ENCODE peak calls at places on chromosomes 2 and 18, in nine cellular contexts. D is RWPE2, F is astrocyte, B is Peyer's patch, Y is H9, O is bronchial epithelial cell, R is omental fat pad, M is OCI-LY7, S is A549. P is an unnamed sample.

GRCh38 chr2:225070811-225071210 is 28.5 kb upstream of the DOCK10 start:
- DNase-seq in D (no peak), F (no peak), B (no peak), Y (no peak), O (no peak), R (no peak), M (no peak), S (no peak), P (no peak)

GRCh38 chr2:34320056-34320455 is 721.0 kb upstream of the FAM98A start:
- DNase-seq in D (no peak), F (no peak), B (no peak), Y (no peak), O (no peak), R (no peak), M (no peak), S (no peak), P (no peak)

GRCh38 chr2:113233593-113234550 is 44.8 kb downstream of the PAX8 start:
- DNase-seq in D (no peak), F (no peak), B (no peak), Y (no peak), O (peak; percentile 45), R (no peak), M (peak; percentile 33), S (peak; percentile 37), P (peak; percentile 41)

GRCh38 chr2:216139884-216140283 is 30.7 kb downstream of the XRCC5 start:
- DNase-seq in D (no peak), F (no peak), B (peak; percentile 26), Y (peak; percentile 43), O (peak; percentile 41), R (no peak), M (peak; percentile 12), S (peak; percentile 15), P (peak; percentile 66)

GRCh38 chr2:185978634-185979405 is 240.2 kb downstream of the FSIP2 start:
- DNase-seq in D (no peak), F (peak; percentile 85), B (no peak), Y (no peak), O (peak; percentile 90), R (no peak), M (no peak), S (no peak), P (no peak)

GRCh38 chr2:9897331-9897737 is 54.1 kb downstream of the TAF1B start:
- DNase-seq in D (peak; percentile 81), F (peak; percentile 94), B (peak; percentile 18), Y (no peak), O (peak; percentile 100), R (peak; percentile 69), M (no peak), S (peak; percentile 11), P (peak; percentile 87)

GRCh38 chr18:36327352-36328316 is 30.1 kb downstream of the FHOD3 start:
- DNase-seq in D (no peak), F (no peak), B (no peak), Y (no peak), O (no peak), R (no peak), M (no peak), S (no peak), P (no peak)

GRCh38 chr2:35199298-35199697 is 1156.3 kb upstream of the CRIM1 start:
- DNase-seq in D (no peak), F (no peak), B (no peak), Y (no peak), O (no peak), R (no peak), M (no peak), S (no peak), P (no peak)

GRCh38 chr18:10420561-10421352 is 33.7 kb upstream of the APCDD1 start:
- DNase-seq in D (no peak), F (peak; percentile 95), B (no peak), Y (no peak), O (peak; percentile 89), R (no peak), M (no peak), S (no peak), P (no peak)

GRCh38 chr2:27303093-27304025 is 4.9 kb downstream of the UCN start:
- DNase-seq in D (no peak), F (peak; percentile 32), B (peak; percentile 33), Y (no peak), O (peak; percentile 75), R (no peak), M (peak; percentile 90), S (peak; percentile 86), P (peak; percentile 59)

GRCh38 chr2:190579945-190580866 is 45.7 kb upstream of the NEMP2 start:
- DNase-seq in D (no peak), F (no peak), B (no peak), Y (no peak), O (peak; percentile 34), R (no peak), M (no peak), S (no peak), P (no peak)

GRCh38 chr2:30161929-30162328 is 15.1 kb downstream of the YPEL5 start:
- DNase-seq in D (no peak), F (no peak), B (no peak), Y (no peak), O (no peak), R (no peak), M (no peak), S (no peak), P (no peak)

GRCh38 chr2:88603146-88603545 is 24.1 kb downstream of the EIF2AK3 start:
- DNase-seq in D (no peak), F (peak; percentile 71), B (no peak), Y (no peak), O (no peak), R (no peak), M (no peak), S (no peak), P (no peak)

GRCh38 chr2:26139269-26140183 is 33.4 kb upstream of the GAREM2 start:
- DNase-seq in D (no peak), F (no peak), B (no peak), Y (no peak), O (no peak), R (no peak), M (no peak), S (no peak), P (no peak)

GRCh38 chr18:56294484-56295183 is 343.8 kb downstream of the TXNL1 start:
- DNase-seq in D (no peak), F (no peak), B (no peak), Y (no peak), O (no peak), R (no peak), M (no peak), S (no peak), P (no peak)

GRCh38 chr18:3816601-3817363 is 366.8 kb downstream of the TGIF1 start:
- DNase-seq in D (no peak), F (peak; percentile 97), B (no peak), Y (no peak), O (peak; percentile 98), R (no peak), M (no peak), S (peak; percentile 22), P (no peak)

GRCh38 chr2:30197570-30197969 is 33.8 kb upstream of the LBH start:
- DNase-seq in D (no peak), F (no peak), B (no peak), Y (peak; percentile 51), O (no peak), R (no peak), M (no peak), S (no peak), P (peak; percentile 24)

GRCh38 chr2:109333414-109334194 is 204.6 kb downstream of the SH3RF3 start:
- DNase-seq in D (no peak), F (no peak), B (no peak), Y (no peak), O (no peak), R (no peak), M (no peak), S (peak; percentile 9), P (no peak)

GRCh38 chr18:52569492-52569891 is 229.5 kb downstream of the DCC start:
- DNase-seq in D (no peak), F (peak; percentile 38), B (no peak), Y (no peak), O (peak; percentile 47), R (no peak), M (no peak), S (no peak), P (no peak)

GRCh38 chr2:42053791-42054656 is 6.2 kb downstream of the PKDCC start:
- DNase-seq in D (no peak), F (no peak), B (no peak), Y (no peak), O (no peak), R (no peak), M (no peak), S (no peak), P (no peak)
- TF ChIP-seq CTCF in D (no peak), F (no peak), B (no peak), Y (no peak), O (no peak), R (no peak), M (no peak), S (no peak), P (no peak)

GRCh38 chr2:72367530-72368225 is 220.0 kb upstream of the CYP26B1 start:
- DNase-seq in D (peak; percentile 95), F (peak; percentile 80), B (no peak), Y (peak; percentile 52), O (peak; percentile 99), R (no peak), M (no peak), S (peak; percentile 51), P (no peak)
- TF ChIP-seq CTCF in D (peak; percentile 89), F (no peak), B (peak; percentile 8), Y (peak; percentile 55), O (peak; percentile 83), R (no peak), M (no peak), S (peak; percentile 50), P (no peak)

DNA sequence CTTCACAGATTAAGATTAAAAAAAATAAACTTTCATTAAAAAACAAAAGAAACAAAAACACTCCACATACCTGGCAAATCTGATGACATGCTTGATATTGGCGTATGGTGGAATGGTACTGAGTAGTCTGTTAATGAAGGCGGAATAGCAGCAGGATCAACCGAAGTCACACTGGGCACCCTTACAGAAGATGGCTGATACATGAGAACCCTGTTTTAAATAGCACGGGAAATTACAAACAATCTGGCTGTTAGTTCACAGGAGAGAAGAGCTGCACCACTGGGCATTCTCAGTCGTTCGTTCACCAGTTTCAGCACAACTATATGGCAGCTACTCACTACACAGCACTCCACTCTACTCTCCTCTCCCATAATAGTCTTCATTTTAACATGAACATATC is 64.0 kb upstream of the ST8SIA5 start:
- DNase-seq in D (no peak), F (no peak), B (no peak), Y (no peak), O (no peak), R (no peak), M (no peak), S (no peak), P (no peak)
- TF ChIP-seq CTCF in D (no peak), F (no peak), B (no peak), Y (no peak), O (no peak), R (no peak), M (no peak), S (no peak), P (no peak)

DNA sequence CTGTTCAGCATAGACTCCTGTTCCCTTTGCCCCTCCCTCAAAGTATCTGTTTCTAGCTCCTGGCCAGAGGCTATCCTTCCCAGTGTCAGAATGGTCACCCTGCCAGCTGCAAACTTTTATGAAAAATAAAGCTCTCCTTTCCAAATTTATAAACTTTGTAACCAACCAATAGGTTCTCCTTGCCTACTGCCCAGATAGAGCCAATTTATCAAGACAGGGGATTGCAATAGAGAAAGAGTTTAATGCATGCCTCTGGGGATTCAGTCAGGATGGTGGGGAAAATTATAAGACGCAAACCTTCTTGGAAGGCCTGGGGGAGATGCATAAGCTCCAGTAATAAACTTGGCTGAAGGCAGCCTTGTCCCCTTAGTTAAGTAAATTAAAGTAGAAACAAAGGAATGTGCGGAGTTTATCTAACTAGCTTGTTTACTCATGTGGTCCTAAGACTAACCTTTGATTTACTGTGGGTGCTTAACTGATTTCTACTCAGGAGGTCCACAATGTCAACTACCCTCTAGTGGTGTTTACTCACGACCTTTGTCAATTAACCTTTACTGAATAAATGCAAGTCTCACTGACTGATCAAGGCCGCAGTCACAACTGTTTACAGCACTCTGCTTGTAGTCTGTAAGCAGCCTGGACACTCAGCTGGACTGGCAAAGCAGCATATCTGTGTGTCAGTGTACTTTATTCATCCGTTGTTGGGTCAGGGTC is 42.9 kb upstream of the PDK1 start:
- DNase-seq in D (no peak), F (no peak), B (no peak), Y (no peak), O (no peak), R (no peak), M (no peak), S (no peak), P (no peak)
- TF ChIP-seq CTCF in D (no peak), F (no peak), B (no peak), Y (no peak), O (no peak), R (no peak), M (no peak), S (no peak), P (no peak)